ENCODE peak calls at places on chromosomes 2 and 18, in four cellular contexts. U is IMR-90, J is neural progenitor cell, S is cardiac muscle cell. N is an unnamed sample.

GRCh38 chr2:231673348-231673770 is 35.0 kb upstream of the PTMA start:
- DNase-seq in J (peak), S (peak), U (peak), N (no peak)

GRCh38 chr2:67733517-67733916 is 329.3 kb downstream of the C1D start:
- DNase-seq in U (no peak), S (peak), J (peak), N (peak)

GRCh38 chr2:172972005-172972619 is 103.5 kb upstream of the MAP3K20 start:
- DNase-seq in U (peak), J (peak), S (peak), N (peak)

GRCh38 chr2:240948086-240948485 is 42.0 kb downstream of the CROCC2 start:
- DNase-seq in S (no peak), J (no peak), U (no peak), N (no peak)

GRCh38 chr2:217444932-217445331 is 557.9 kb downstream of the TNS1 start:
- DNase-seq in J (no peak), S (no peak), U (no peak), N (no peak)

GRCh38 chr2:230664128-230664527 is 48.5 kb upstream of the CAB39 start:
- DNase-seq in J (no peak), U (peak), S (peak), N (no peak)

GRCh38 chr2:233210843-233211600 is 40.5 kb upstream of the ATG16L1 start:
- DNase-seq in U (peak), J (no peak), S (peak), N (peak)

GRCh38 chr2:74573747-74574562 is 19.4 kb downstream of the DOK1 start:
- DNase-seq in S (peak), J (no peak), U (peak), N (no peak)

GRCh38 chr18:31555971-31556747 is 35.5 kb upstream of the TTR start:
- DNase-seq in J (peak), U (peak), S (peak), N (peak)

GRCh38 chr2:225400060-225400511 is 576 bp downstream of the NYAP2 start:
- DNase-seq in U (peak), J (peak), S (peak), N (peak)

GRCh38 chr2:23492941-23493340 is 108.0 kb downstream of the KLHL29 start:
- DNase-seq in U (no peak), S (no peak), J (no peak), N (peak)

GRCh38 chr2:224405841-224406370 is 4.0 kb upstream of the FAM124B start:
- DNase-seq in U (no peak), J (no peak), S (peak), N (no peak)

GRCh38 chr2:109174214-109174613 is 45.2 kb downstream of the SH3RF3 start:
- DNase-seq in S (no peak), U (no peak), J (no peak), N (no peak)

GRCh38 chr18:50594012-50594411 is 34.1 kb downstream of the MAPK4 start:
- DNase-seq in U (no peak), S (no peak), J (no peak), N (no peak)

GRCh38 chr2:240024766-240025165 is 376 bp downstream of the NDUFA10 start:
- DNase-seq in S (peak), U (no peak), J (peak), N (peak)

GRCh38 chr2:17672583-17673317 is 80.9 kb downstream of the SMC6 start:
- DNase-seq in U (peak), S (peak), J (no peak), N (peak)

GRCh38 chr2:239538357-239539052 is 137.7 kb upstream of the HDAC4 start:
- DNase-seq in U (no peak), J (no peak), S (no peak), N (no peak)

GRCh38 chr2:79729532-79729931 is 216.7 kb downstream of the CTNNA2 start:
- DNase-seq in U (no peak), J (peak), S (no peak), N (no peak)

GRCh38 chr2:23377772-23378171 is 7.2 kb upstream of the KLHL29 start:
- DNase-seq in S (no peak), U (no peak), J (no peak), N (peak)

GRCh38 chr2:105143467-105144127 is 97.9 kb upstream of the GPR45 start:
- DNase-seq in S (peak), U (no peak), J (peak), N (peak)

GRCh38 chr2:196160101-196160500 is 11.3 kb downstream of the STK17B start:
- DNase-seq in J (peak), U (peak), S (peak), N (peak)

GRCh38 chr2:239108459-239108858 is 260.6 kb downstream of the TWIST2 start:
- DNase-seq in J (peak), S (no peak), U (no peak), N (no peak)

GRCh38 chr2:137654046-137654445 is 310.2 kb upstream of the HNMT start:
- DNase-seq in S (no peak), U (no peak), J (no peak), N (no peak)

GRCh38 chr2:159202568-159203071 is 83.9 kb downstream of the WDSUB1 start:
- DNase-seq in U (peak), J (no peak), S (peak), N (peak)
- TF ChIP-seq CTCF in U (peak), J (no peak), S (peak), N (no peak)

GRCh38 chr18:75178376-75178775 is 30.6 kb downstream of the PTGR3 start:
- DNase-seq in J (no peak), S (no peak), U (no peak), N (no peak)

GRCh38 chr18:75183973-75184372 is 25.0 kb downstream of the PTGR3 start:
- DNase-seq in J (no peak), U (no peak), S (no peak), N (no peak)

GRCh38 chr18:75179819-75180600 is 28.9 kb downstream of the PTGR3 start:
- DNase-seq in J (no peak), U (no peak), S (no peak), N (no peak)

DNA sequence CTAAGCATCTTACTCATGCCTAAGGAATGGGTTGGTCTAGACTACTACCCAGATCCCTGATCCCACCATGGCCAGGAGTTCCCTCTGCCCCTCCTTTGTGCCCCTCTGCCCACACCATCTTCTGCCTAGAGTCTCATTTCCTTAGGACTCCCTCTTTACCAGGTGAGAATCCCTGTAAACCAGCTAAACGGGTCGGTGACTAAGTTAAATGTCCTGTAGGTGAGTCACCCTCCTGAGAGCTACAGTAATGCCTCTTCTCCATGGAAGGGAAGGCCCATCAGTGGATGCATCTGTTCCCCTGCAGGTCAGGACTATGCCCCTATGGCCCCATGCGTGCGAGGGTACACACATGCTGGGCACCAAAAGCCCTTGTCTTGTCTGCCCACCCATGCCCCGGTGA is 25.4 kb downstream of the PTGR3 start:
- DNase-seq in S (no peak), J (no peak), U (peak), N (peak)
- TF ChIP-seq CTCF in S (no peak), J (no peak), U (no peak), N (no peak)

GRCh38 chr2:56671973-56672569 is 488.3 kb downstream of the CCDC85A start:
- DNase-seq in J (no peak), U (no peak), S (peak), N (peak)
- TF ChIP-seq CTCF in J (no peak), U (no peak), S (peak), N (no peak)

GRCh38 chr2:6447209-6447608 is 418.5 kb downstream of the CMPK2 start:
- DNase-seq in J (no peak), U (no peak), S (no peak), N (no peak)

GRCh38 chr2:6454286-6454990 is 411.3 kb downstream of the CMPK2 start:
- DNase-seq in J (no peak), S (no peak), U (no peak), N (no peak)

GRCh38 chr2:6452702-6453481 is 412.8 kb downstream of the CMPK2 start:
- DNase-seq in U (peak), J (peak), S (no peak), N (no peak)
- TF ChIP-seq CTCF in U (peak), J (peak), S (no peak), N (no peak)

DNA sequence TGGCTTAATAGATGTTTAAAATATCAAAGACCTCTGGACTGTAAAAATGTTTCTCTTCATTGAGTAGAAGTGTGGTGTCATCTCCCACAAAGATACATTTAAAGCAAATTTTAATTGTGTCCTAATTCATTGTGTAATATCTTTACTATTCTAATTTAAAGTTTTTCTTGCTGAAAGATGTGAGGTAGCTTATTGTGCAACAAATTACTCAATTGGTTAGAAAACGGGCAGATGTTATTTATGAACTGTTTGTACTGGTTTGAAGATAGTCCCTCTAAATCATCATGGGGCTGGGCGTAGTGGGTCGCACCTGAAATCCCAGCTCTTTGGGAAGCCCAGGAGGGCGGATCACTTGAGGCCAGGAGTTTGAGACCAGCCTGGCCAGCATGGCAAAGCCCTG is 65.3 kb downstream of the CYBRD1 start:
- DNase-seq in S (peak), U (no peak), J (no peak), N (no peak)
- TF ChIP-seq CTCF in S (no peak), U (no peak), J (no peak), N (no peak)

GRCh38 chr2:169693344-169693743 is 861 bp downstream of the CFAP210 start:
- DNase-seq in J (no peak), U (no peak), S (no peak), N (no peak)
- TF ChIP-seq CTCF in J (peak), U (no peak), S (peak), N (no peak)

DNA sequence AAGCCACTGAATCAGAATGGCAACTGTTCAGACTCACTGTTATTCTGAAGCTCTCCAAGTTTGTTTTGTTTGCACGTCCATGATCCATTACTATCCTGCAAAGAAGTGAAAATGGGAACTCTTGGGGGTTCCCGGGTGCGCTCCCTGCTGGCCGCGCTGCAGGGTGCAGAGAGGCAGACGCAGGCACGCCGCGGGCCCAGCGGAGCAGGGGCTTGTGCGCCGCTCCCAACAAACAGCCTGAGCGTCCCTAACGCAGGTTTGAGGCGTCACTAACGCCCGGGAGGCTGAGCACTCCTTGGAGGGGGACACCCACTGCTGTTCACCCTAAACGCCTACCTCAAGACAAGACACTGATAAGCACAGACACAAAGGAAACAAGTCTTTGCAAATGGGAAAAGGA is 14.3 kb upstream of the PIEZO2 start:
- DNase-seq in U (peak), J (peak), S (peak), N (no peak)
- TF ChIP-seq CTCF in U (peak), J (peak), S (peak), N (no peak)

GRCh38 chr2:115541808-115542207 is 1099.4 kb downstream of the DPP10 start:
- DNase-seq in J (no peak), U (no peak), S (no peak), N (no peak)
- TF ChIP-seq CTCF in J (no peak), U (no peak), S (no peak), N (no peak)

DNA sequence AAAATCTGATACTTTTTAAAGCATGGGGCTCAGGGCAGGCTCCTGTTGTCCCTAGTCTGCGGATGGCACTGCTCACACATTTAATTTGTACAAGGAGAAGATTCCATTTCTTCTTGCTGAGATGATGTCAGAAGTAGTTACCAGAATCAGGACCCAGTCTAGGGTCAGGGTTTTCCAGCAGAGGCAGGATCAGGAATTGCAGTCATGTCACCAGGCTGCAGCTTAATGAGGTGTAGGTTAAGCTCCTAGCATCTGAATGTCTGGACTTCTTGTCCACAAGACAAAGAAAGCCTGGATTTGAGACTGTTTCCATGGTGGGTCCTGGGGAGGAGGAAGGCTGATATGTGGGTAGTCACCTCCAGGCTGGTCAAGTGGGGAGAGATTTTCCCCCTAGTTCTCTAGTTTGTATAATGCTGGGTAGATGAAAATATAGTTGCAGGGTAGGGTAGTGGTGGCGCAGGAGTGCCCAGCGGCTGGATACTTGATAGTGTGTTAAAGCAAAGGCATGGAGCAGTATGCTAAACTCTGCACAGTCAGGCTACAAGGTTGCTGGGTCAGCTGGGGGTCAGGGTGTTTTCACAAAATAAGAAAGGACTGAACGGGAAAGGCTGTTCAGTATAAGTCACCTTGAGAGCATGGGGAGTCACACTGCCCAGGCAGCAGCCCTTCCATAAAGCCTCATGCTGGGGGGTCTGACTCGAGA is 148.4 kb downstream of the PRKCE start:
- DNase-seq in J (peak), S (no peak), U (no peak), N (no peak)
- TF ChIP-seq CTCF in J (no peak), S (no peak), U (no peak), N (no peak)

GRCh38 chr2:522776-523175 is 154.4 kb downstream of the TMEM18 start:
- DNase-seq in J (no peak), S (no peak), U (no peak), N (no peak)
- TF ChIP-seq CTCF in J (no peak), S (no peak), U (no peak), N (no peak)